ENCODE peak calls at places on chromosome X, in eight cellular contexts. G, J, C, V, K, P, E and M are unnamed samples.
A peak's percentile ranks its signal among the peaks of the same experiment; 100 is the strongest.

GRCh38 chrX:130018143-130018542 is 35.7 kb downstream of the BCORL1 start:
- DNase-seq in G (no peak), J (no peak), P (no peak), E (no peak), C (no peak), V (no peak), K (no peak), M (no peak)

GRCh38 chrX:17802756-17803155 is 58.3 kb downstream of the RAI2 start:
- DNase-seq in P (no peak), C (no peak), V (no peak), G (no peak), J (no peak), E (no peak), K (no peak), M (no peak)

GRCh38 chrX:85031505-85031904 is 27.8 kb downstream of the APOOL start:
- DNase-seq in K (no peak), J (no peak), G (no peak), C (no peak), E (no peak), P (no peak), V (no peak), M (no peak)

GRCh38 chrX:56766554-56767412 is 37.7 kb downstream of the NBDY start:
- DNase-seq in V (no peak), G (peak; percentile 48), J (no peak), P (no peak), C (peak; percentile 58), E (peak; percentile 40), K (no peak), M (no peak)

GRCh38 chrX:46796574-46797191 is 37.8 kb upstream of the SLC9A7 start:
- DNase-seq in C (no peak), P (no peak), E (peak; percentile 19), V (peak; percentile 63), G (peak; percentile 81), J (no peak), K (peak; percentile 57), M (no peak)

GRCh38 chrX:155313766-155314165 is 20.6 kb downstream of the CLIC2 start:
- DNase-seq in C (no peak), P (no peak), J (no peak), G (no peak), E (no peak), V (no peak), K (no peak), M (no peak)

GRCh38 chrX:140317462-140317861 is 187.4 kb downstream of the SOX3 start:
- DNase-seq in C (no peak), E (no peak), K (no peak), G (no peak), J (no peak), V (no peak), P (no peak), M (no peak)

GRCh38 chrX:115234220-115234557 is 293 bp upstream of the LRCH2 start:
- DNase-seq in E (no peak), J (no peak), K (no peak), C (no peak), V (no peak), P (no peak), G (peak; percentile 36), M (no peak)

GRCh38 chrX:101430457-101431078 is 22.5 kb downstream of the HNRNPH2 start:
- DNase-seq in V (no peak), G (no peak), E (peak; percentile 55), P (no peak), K (no peak), J (no peak), C (no peak), M (no peak)

GRCh38 chrX:12505127-12505526 is 286.1 kb upstream of the PRPS2 start:
- DNase-seq in P (no peak), C (no peak), G (no peak), J (no peak), E (no peak), K (no peak), V (no peak), M (no peak)

GRCh38 chrX:104833401-104833800 is 267.4 kb downstream of the IL1RAPL2 start:
- DNase-seq in J (no peak), K (no peak), G (no peak), E (peak; percentile 65), V (peak; percentile 12), P (no peak), C (no peak), M (no peak)

GRCh38 chrX:31021537-31021936 is 50.3 kb downstream of the FTHL17 start:
- DNase-seq in P (no peak), J (no peak), E (no peak), G (peak; percentile 2), K (no peak), C (no peak), V (no peak), M (no peak)

GRCh38 chrX:153981771-153982533 is 9.4 kb downstream of the TMEM187 start:
- DNase-seq in C (no peak), J (no peak), G (peak; percentile 94), V (peak; percentile 54), K (no peak), P (no peak), E (no peak), M (no peak)

GRCh38 chrX:40778861-40779575 is 43.7 kb upstream of the MED14 start:
- DNase-seq in K (no peak), E (peak; percentile 72), G (no peak), C (no peak), V (no peak), P (no peak), J (no peak), M (no peak)

GRCh38 chrX:12013220-12013619 is 125.1 kb upstream of the FRMPD4 start:
- DNase-seq in C (no peak), V (no peak), K (no peak), P (no peak), J (no peak), E (peak; percentile 72), G (peak; percentile 49), M (no peak)

GRCh38 chrX:72634321-72634720 is 61.7 kb upstream of the HDAC8 start:
- DNase-seq in G (peak; percentile 19), C (no peak), K (no peak), P (no peak), E (no peak), J (no peak), V (no peak), M (no peak)

GRCh38 chrX:55279832-55280231 is 15.1 kb upstream of the PAGE3 start:
- DNase-seq in G (no peak), K (no peak), P (no peak), J (no peak), C (no peak), V (no peak), E (no peak), M (no peak)

GRCh38 chrX:50905334-50905733 is 5.2 kb upstream of the BMP15 start:
- DNase-seq in K (no peak), C (no peak), P (no peak), E (no peak), J (no peak), V (no peak), G (no peak), M (no peak)
- TF ChIP-seq CTCF in K (peak; percentile 9), C (no peak), P (peak; percentile 21), E (no peak), J (no peak), V (no peak), G (peak; percentile 36), M (no peak)

GRCh38 chrX:52594658-52595057 is 60.0 kb downstream of the SSX7 start:
- DNase-seq in C (no peak), E (no peak), G (no peak), K (no peak), P (no peak), V (no peak), J (no peak), M (no peak)

DNA sequence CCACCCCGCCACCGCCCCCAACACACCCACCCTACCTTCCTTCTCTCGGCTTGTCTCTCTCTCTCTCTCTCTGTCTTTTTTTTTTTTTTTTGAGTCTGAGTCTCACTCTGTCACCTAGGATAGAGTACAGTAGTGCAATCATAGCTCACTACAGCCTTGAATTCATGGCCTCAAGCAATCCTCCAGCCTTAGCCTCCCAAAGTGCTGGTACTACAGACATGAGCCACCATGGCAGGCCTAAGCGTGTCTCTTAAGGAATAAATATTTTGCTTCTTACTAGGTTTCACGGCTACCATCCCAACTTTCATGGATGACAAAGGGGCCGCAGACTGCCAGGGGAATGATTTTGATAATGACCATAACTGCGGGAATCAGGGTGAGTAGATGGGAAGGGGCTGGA is 55.8 kb downstream of the SSX7 start:
- DNase-seq in C (no peak), G (no peak), V (no peak), E (no peak), J (no peak), P (no peak), K (no peak), M (no peak)
- H3K4me3 ChIP-seq in C (no peak overlapping the region), G (no peak overlapping the region), V (no peak overlapping the region), E (no peak overlapping the region), J (no peak overlapping the region), P (no peak overlapping the region), K (no peak overlapping the region), M (no peak overlapping the region)

DNA sequence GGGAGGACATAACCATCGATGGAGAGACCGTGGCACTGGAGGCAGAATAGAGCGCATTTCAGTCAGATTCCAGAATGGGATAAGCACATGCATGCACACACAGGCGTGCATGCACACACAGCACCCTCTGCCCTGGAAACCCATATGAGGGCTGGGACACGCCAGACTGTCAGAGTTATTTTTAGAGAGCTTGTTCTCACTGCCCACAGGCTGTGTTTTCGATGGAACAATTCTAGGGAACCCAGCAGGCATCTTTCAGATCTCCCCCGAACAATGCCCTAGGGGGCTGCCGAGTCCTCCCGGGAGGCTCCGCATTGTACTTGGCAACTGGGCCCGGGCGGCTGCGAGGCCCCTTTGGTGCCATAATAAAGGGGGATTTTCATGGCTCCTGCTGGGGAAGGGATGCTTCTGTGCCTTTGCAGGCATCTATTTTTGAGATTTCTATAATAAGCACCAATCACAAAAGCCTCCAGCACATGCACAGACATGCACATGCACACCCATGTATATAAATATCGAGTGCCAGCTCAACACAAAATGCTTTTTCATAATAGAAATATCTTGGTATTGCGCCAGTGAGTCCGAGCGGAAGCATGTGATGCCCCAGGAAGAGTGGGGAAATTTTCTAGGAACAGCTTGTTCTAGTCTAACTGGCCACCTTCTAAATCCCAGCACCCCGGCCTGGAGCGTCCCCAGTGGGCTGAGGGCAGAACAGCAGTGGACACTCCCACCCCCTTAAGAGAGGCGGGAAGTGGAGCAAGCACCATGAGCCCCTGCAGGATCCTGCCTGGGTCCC is 88.6 kb downstream of the PHKA2 start:
- DNase-seq in K (no peak), G (peak; percentile 55), P (no peak), V (no peak), E (no peak), J (no peak), C (no peak), M (no peak)
- TF ChIP-seq CTCF in K (no peak), G (peak; percentile 46), P (no peak), V (no peak), E (no peak), J (peak; percentile 46), C (no peak), M (peak; percentile 21)

GRCh38 chrX:102985182-102985581 is 48.1 kb downstream of the RAB40AL start:
- DNase-seq in V (peak; percentile 12), K (no peak), C (no peak), G (no peak), E (no peak), P (peak; percentile 89), J (no peak), M (no peak)

GRCh38 chrX:102983205-102983604 is 46.1 kb downstream of the RAB40AL start:
- DNase-seq in C (no peak), V (no peak), K (no peak), G (no peak), P (no peak), J (no peak), E (no peak), M (no peak)

DNA sequence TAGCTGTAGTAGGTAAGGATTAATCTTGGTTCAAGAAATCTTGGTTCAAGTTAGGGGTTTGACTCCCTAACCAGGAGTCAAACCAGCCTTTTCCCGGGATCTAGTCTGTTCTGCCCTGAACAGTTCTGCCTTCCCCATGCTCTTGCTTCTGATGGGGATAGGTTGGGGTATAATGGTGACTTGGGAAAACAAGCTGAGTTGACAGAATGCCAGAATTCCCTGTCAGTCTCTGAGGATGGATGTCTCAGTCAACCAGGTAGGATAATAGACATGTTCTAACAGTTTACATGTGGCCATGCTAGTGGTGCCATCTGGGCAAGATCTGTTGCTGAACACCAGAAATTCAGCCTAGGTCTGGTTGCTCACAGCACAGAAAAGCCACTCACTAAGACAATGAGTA is 51.4 kb downstream of the RAB40AL start:
- DNase-seq in J (no peak), E (no peak), C (no peak), V (no peak), G (no peak), P (no peak), K (no peak), M (no peak)
- H3K4me3 ChIP-seq in J (no peak overlapping the region), E (no peak overlapping the region), C (no peak overlapping the region), V (no peak overlapping the region), G (no peak overlapping the region), P (no peak overlapping the region), K (no peak overlapping the region), M (no peak overlapping the region)